ENCODE peak calls at places on chromosomes 12 and 14, in six cellular contexts. G, X, J, Z, W and P are unnamed samples.

GRCh38 chr12:131986847-131987398 is 37.2 kb downstream of the EP400 start:
- DNase-seq in J (no peak), X (no peak), G (no peak), Z (no peak), W (no peak), P (peak; percentile 1)

GRCh38 chr12:110498984-110499706 is 2.8 kb downstream of the VPS29 start:
- DNase-seq in W (no peak), X (no peak), G (no peak), Z (peak; percentile 55), J (no peak), P (no peak)

GRCh38 chr14:64808449-64808848 is 71.3 kb downstream of the SPTB start:
- DNase-seq in W (no peak), G (no peak), X (no peak), Z (no peak), J (no peak), P (no peak)

GRCh38 chr12:55929306-55929791 is 1.6 kb upstream of the DGKA start:
- DNase-seq in X (no peak), Z (no peak), G (no peak), J (no peak), W (peak; percentile 88), P (no peak)

GRCh38 chr14:100577986-100578431 is 9.2 kb downstream of the BEGAIN start:
- DNase-seq in J (no peak), W (no peak), G (no peak), X (no peak), Z (no peak), P (no peak)

GRCh38 chr12:23771230-23771949 is 178.1 kb downstream of the SOX5 start:
- DNase-seq in X (peak; percentile 57), W (no peak), J (no peak), G (peak; percentile 35), Z (no peak), P (no peak)

GRCh38 chr12:104682790-104683279 is 226.1 kb downstream of the CHST11 start:
- DNase-seq in W (peak; percentile 53), G (no peak), X (no peak), Z (no peak), J (no peak), P (no peak)

GRCh38 chr12:56261503-56262230 is 3.5 kb upstream of the ANKRD52 start:
- DNase-seq in X (no peak), G (no peak), W (no peak), Z (peak; percentile 92), J (no peak), P (peak; percentile 75)

GRCh38 chr14:67577909-67578749 is 21.9 kb downstream of the PIGH start:
- DNase-seq in Z (no peak), G (no peak), J (no peak), W (no peak), X (no peak), P (no peak)

GRCh38 chr14:44404021-44404420 is 103.1 kb downstream of the FSCB start:
- DNase-seq in X (no peak), G (no peak), J (no peak), Z (no peak), W (no peak), P (no peak)